ENCODE peak calls at places on chromosomes 11 and 22, in seven cellular contexts. A, W, M, K, F, Q and O are unnamed samples.

GRCh38 chr11:64878494-64879225 is at the start of gene EHD1:
- DNase-seq in F (peak; percentile 100), Q (peak; percentile 100), K (peak; percentile 66), W (peak; percentile 99), M (peak; percentile 96), A (peak; percentile 98), O (peak; percentile 97)

GRCh38 chr22:32847067-32847491 is 45.6 kb downstream of the TIMP3 start:
- DNase-seq in M (no peak), A (peak; percentile 96), F (no peak), W (no peak), K (no peak), Q (peak; percentile 94), O (no peak)

GRCh38 chr11:64271339-64272132 is 12.9 kb downstream of the BAD start:
- DNase-seq in F (peak; percentile 83), A (peak; percentile 95), K (peak; percentile 82), W (peak; percentile 91), Q (peak; percentile 98), M (peak; percentile 92), O (peak; percentile 96)

GRCh38 chr22:17343766-17344165 is 25.5 kb upstream of the CECR2 start:
- DNase-seq in A (no peak), W (no peak), K (no peak), F (no peak), M (no peak), Q (no peak), O (no peak)

GRCh38 chr11:126231725-126232459 is 20.3 kb downstream of the FAM118B start:
- DNase-seq in M (peak; percentile 66), A (no peak), W (no peak), K (no peak), Q (no peak), F (no peak), O (peak; percentile 90)

GRCh38 chr11:111429066-111429506 is 50.0 kb upstream of the POU2AF1 start:
- DNase-seq in K (no peak), M (peak; percentile 37), F (peak; percentile 42), Q (peak; percentile 92), A (peak; percentile 60), W (peak; percentile 86), O (peak; percentile 67)

GRCh38 chr11:45042560-45042959 is 91.9 kb upstream of the TP53I11 start:
- DNase-seq in K (no peak), M (no peak), A (peak; percentile 44), W (no peak), F (no peak), Q (peak; percentile 91), O (no peak)

GRCh38 chr11:123586568-123586967 is 67.9 kb downstream of the SCN3B start:
- DNase-seq in Q (no peak), A (no peak), F (no peak), M (no peak), K (no peak), W (no peak), O (no peak)

GRCh38 chr11:43035011-43035564 is 276.7 kb upstream of the API5 start:
- DNase-seq in Q (no peak), A (no peak), W (no peak), M (no peak), K (no peak), F (no peak), O (no peak)

GRCh38 chr11:3709977-3710376 is 38.8 kb upstream of the CHRNA10 start:
- DNase-seq in M (peak; percentile 32), A (no peak), K (no peak), W (no peak), Q (no peak), F (no peak), O (no peak)

GRCh38 chr22:17477401-17477833 is 85.9 kb upstream of the SLC25A18 start:
- DNase-seq in K (no peak), F (no peak), Q (no peak), A (no peak), M (no peak), W (no peak), O (peak; percentile 18)

GRCh38 chr11:32297629-32298028 is 137.7 kb downstream of the WT1 start:
- DNase-seq in K (no peak), F (no peak), A (peak; percentile 44), Q (no peak), M (peak; percentile 36), W (no peak), O (peak; percentile 59)

GRCh38 chr11:9689721-9690120 is 25.8 kb downstream of the SWAP70 start:
- DNase-seq in Q (no peak), A (no peak), W (no peak), F (no peak), M (no peak), K (no peak), O (no peak)

GRCh38 chr22:49258107-49259010 is 569.3 kb downstream of the BRD1 start:
- DNase-seq in A (no peak), W (no peak), K (no peak), Q (peak; percentile 77), F (no peak), M (no peak), O (no peak)

GRCh38 chr11:108836541-108836940 is 171.7 kb downstream of the DDX10 start:
- DNase-seq in K (no peak), Q (no peak), W (no peak), F (no peak), M (no peak), A (no peak), O (no peak)

GRCh38 chr22:46088541-46089311 is 61.6 kb upstream of the PPARA start:
- DNase-seq in F (no peak), K (peak; percentile 53), Q (peak; percentile 90), W (no peak), A (no peak), M (peak; percentile 64), O (peak; percentile 92)

GRCh38 chr11:820655-821512 is 2.2 kb downstream of the PNPLA2 start:
- DNase-seq in F (no peak), A (peak; percentile 40), Q (peak; percentile 95), W (peak; percentile 80), K (no peak), M (peak; percentile 56), O (no peak)

GRCh38 chr11:75325713-75326438 is 25.6 kb downstream of the ARRB1 start:
- DNase-seq in M (peak; percentile 97), W (peak; percentile 71), A (peak; percentile 97), F (peak; percentile 33), Q (no peak), K (peak; percentile 60), O (peak; percentile 89)

GRCh38 chr11:100823360-100823759 is 136.3 kb downstream of the ARHGAP42 start:
- DNase-seq in W (no peak), M (peak; percentile 36), Q (no peak), K (no peak), A (no peak), F (no peak), O (peak; percentile 73)

GRCh38 chr11:25057861-25058260 is 561.0 kb downstream of the LUZP2 start:
- DNase-seq in K (no peak), Q (no peak), M (no peak), W (no peak), F (no peak), A (no peak), O (no peak)

GRCh38 chr11:17750013-17750816 is 15.6 kb downstream of the KCNC1 start:
- DNase-seq in M (no peak), K (no peak), W (no peak), Q (no peak), F (no peak), A (no peak), O (no peak)

DNA sequence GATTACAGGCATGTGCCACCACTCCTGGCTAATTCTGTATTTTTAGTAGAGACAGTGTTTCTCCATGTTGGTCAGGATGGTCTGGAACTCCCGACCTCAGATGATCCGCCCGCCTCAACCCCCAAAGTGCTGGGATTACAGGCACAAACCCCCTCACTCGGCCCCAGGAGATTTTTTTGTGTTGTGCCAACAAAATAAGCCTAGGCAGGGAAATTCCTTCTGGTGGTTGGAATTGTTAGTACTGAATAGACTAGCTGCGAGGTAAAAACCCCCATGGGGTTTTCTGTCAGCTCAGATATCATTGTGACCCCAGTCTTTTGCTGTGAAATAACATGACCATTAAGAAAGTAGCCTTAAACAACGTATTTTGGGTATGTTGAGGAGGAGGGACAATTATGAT is 144.9 kb downstream of the BCR start:
- DNase-seq in F (no peak), K (no peak), Q (peak; percentile 61), M (no peak), W (no peak), A (no peak), O (no peak)
- H3K4me3 ChIP-seq in F (no peak overlapping the region), K (no peak overlapping the region), Q (no peak overlapping the region), M (no peak overlapping the region), W (no peak overlapping the region), A (no peak overlapping the region), O (no peak overlapping the region)

GRCh38 chr11:21988477-21988876 is 204.4 kb upstream of the ANO5 start:
- DNase-seq in M (no peak), W (no peak), F (no peak), K (no peak), A (peak; percentile 15), Q (no peak), O (no peak)
- TF ChIP-seq CTCF in M (no peak), W (no peak), F (no peak), K (no peak), A (no peak), Q (no peak), O (no peak)

DNA sequence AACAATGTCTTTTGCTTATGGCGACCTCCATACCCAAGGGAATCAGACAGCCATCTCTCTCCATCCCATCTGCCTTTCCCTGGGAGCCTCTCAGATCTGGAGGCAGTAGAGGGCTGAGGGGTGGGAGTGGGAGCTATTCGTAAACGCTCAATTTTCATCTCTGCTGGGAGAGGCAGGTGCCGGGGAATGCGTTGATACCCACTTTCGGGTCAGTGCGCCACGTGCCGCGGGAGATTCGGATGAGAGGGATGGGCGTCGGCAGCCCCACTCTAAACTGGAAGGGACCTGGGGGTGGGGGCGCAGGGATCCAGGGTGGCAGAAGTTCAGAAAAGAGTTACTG is 1.4 kb downstream of the ADAMTS8 start:
- DNase-seq in A (no peak), F (no peak), W (no peak), M (no peak), Q (no peak), K (no peak), O (no peak)
- H3K4me3 ChIP-seq in A (no peak overlapping the region), F (no peak overlapping the region), W (peak overlapping the region; percentile 33), M (peak overlapping the region; percentile 47), Q (no peak overlapping the region), K (no peak overlapping the region), O (no peak overlapping the region)

GRCh38 chr11:93694586-93694985 is 33.1 kb downstream of the CEP295 start:
- DNase-seq in F (no peak), K (no peak), A (no peak), M (no peak), W (no peak), Q (no peak), O (no peak)

GRCh38 chr11:93689166-93689734 is 27.8 kb downstream of the CEP295 start:
- DNase-seq in Q (no peak), F (no peak), M (no peak), A (no peak), W (no peak), K (no peak), O (no peak)

DNA sequence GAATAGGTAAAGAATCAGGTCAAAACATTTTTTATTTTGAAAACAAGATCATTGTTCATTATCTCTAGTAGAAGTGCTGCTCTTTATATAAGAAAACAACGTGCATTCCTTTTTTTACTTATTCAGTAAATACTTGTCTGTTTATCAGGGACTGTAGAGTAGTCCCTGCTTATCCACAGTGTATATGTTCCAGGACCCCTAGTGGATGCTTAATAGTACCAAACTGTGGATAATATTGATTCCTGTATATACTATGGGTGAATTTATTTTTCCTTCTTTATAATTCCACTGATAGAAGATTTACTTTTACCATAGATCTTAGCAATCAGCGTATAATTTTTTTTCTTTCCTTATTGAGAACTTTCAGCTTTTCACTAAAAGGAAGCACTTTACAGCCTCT is 32.6 kb downstream of the CEP295 start:
- DNase-seq in K (no peak), M (no peak), A (no peak), Q (no peak), F (no peak), W (no peak), O (no peak)
- TF ChIP-seq CTCF in K (no peak), M (no peak), A (no peak), Q (no peak), F (no peak), W (no peak), O (no peak)